ENCODE peak calls at places on chromosomes 3 and 15, in ten cellular contexts. V, F, P, D, Z, G, C, L, T and X are unnamed samples.

GRCh38 chr3:60743631-60744164 is 507.6 kb downstream of the FHIT start:
- DNase-seq in V (no peak), F (no peak), P (no peak), D (peak), Z (no peak), G (no peak), C (peak), L (no peak), T (no peak), X (no peak)

GRCh38 chr3:58157649-58158048 is 53.1 kb downstream of the DNASE1L3 start:
- DNase-seq in V (no peak), F (no peak), P (no peak), D (no peak), Z (no peak), G (no peak), C (no peak), L (no peak), T (no peak), X (no peak)

GRCh38 chr3:135093121-135093520 is 298.1 kb downstream of the EPHB1 start:
- DNase-seq in V (no peak), F (no peak), P (no peak), D (no peak), Z (no peak), G (no peak), C (no peak), L (no peak), T (no peak), X (no peak)

GRCh38 chr3:147712357-147712756 is 303.2 kb downstream of the ZIC1 start:
- DNase-seq in V (no peak), F (no peak), P (no peak), D (no peak), Z (no peak), G (no peak), C (peak), L (no peak), T (no peak), X (peak)

GRCh38 chr3:72175305-72175858 is 390.4 kb upstream of the PROK2 start:
- DNase-seq in V (no peak), F (no peak), P (no peak), D (no peak), Z (no peak), G (no peak), C (no peak), L (no peak), T (no peak), X (no peak)

GRCh38 chr3:124846189-124846588 is 41.0 kb downstream of the ITGB5 start:
- DNase-seq in V (peak), F (no peak), P (no peak), D (no peak), Z (no peak), G (peak), C (peak), L (no peak), T (no peak), X (peak)

GRCh38 chr3:4613366-4613765 is 120.2 kb downstream of the ITPR1 start:
- DNase-seq in V (no peak), F (no peak), P (no peak), D (no peak), Z (no peak), G (no peak), C (no peak), L (no peak), T (no peak), X (no peak)

GRCh38 chr3:183218826-183219225 is 34.2 kb upstream of the B3GNT5 start:
- DNase-seq in V (no peak), F (no peak), P (no peak), D (no peak), Z (no peak), G (no peak), C (no peak), L (no peak), T (no peak), X (no peak)

GRCh38 chr15:65388306-65389080 is 10.7 kb upstream of the IGDCC3 start:
- DNase-seq in V (no peak), F (peak), P (no peak), D (no peak), Z (no peak), G (no peak), C (no peak), L (no peak), T (no peak), X (no peak)

GRCh38 chr3:42745776-42746454 is 27.1 kb downstream of the CCDC13 start:
- DNase-seq in V (no peak), F (no peak), P (no peak), D (no peak), Z (no peak), G (no peak), C (no peak), L (no peak), T (no peak), X (no peak)

GRCh38 chr3:4997946-4998345 is 18.7 kb downstream of the BHLHE40 start:
- DNase-seq in V (no peak), F (no peak), P (no peak), D (no peak), Z (no peak), G (no peak), C (no peak), L (no peak), T (no peak), X (no peak)

GRCh38 chr3:35908366-35909232 is 269.3 kb downstream of the ARPP21 start:
- DNase-seq in V (peak), F (peak), P (peak), D (peak), Z (peak), G (peak), C (peak), L (peak), T (peak), X (peak)

GRCh38 chr15:47377465-47377864 is 339.8 kb upstream of the SEMA6D start:
- DNase-seq in V (no peak), F (no peak), P (no peak), D (no peak), Z (no peak), G (no peak), C (no peak), L (no peak), T (no peak), X (no peak)

GRCh38 chr3:57077630-57078365 is 17.3 kb downstream of the SPATA12 start:
- DNase-seq in V (no peak), F (no peak), P (no peak), D (no peak), Z (no peak), G (no peak), C (no peak), L (no peak), T (no peak), X (no peak)

GRCh38 chr3:134860141-134860540 is 65.1 kb downstream of the EPHB1 start:
- DNase-seq in V (peak), F (no peak), P (no peak), D (no peak), Z (no peak), G (no peak), C (no peak), L (no peak), T (no peak), X (no peak)

GRCh38 chr3:193569119-193569518 is 14.4 kb upstream of the ATP13A4 start:
- DNase-seq in V (no peak), F (no peak), P (no peak), D (no peak), Z (no peak), G (no peak), C (no peak), L (no peak), T (no peak), X (no peak)

GRCh38 chr3:51568978-51569377 is 30.5 kb downstream of the RAD54L2 start:
- DNase-seq in V (no peak), F (no peak), P (no peak), D (no peak), Z (no peak), G (no peak), C (no peak), L (no peak), T (no peak), X (no peak)

GRCh38 chr15:29024681-29025080 is 138.9 kb downstream of the APBA2 start:
- DNase-seq in V (no peak), F (no peak), P (no peak), D (peak), Z (no peak), G (no peak), C (no peak), L (no peak), T (no peak), X (no peak)

GRCh38 chr3:99128205-99128604 is 226.7 kb upstream of the DCBLD2 start:
- DNase-seq in V (no peak), F (no peak), P (no peak), D (no peak), Z (no peak), G (peak), C (peak), L (no peak), T (no peak), X (no peak)

GRCh38 chr3:32202496-32202895 is 36.0 kb upstream of the CMTM8 start:
- DNase-seq in V (no peak), F (no peak), P (no peak), D (no peak), Z (no peak), G (no peak), C (no peak), L (no peak), T (no peak), X (no peak)

GRCh38 chr3:136699271-136699828 is 52.8 kb downstream of the STAG1 start:
- DNase-seq in V (no peak), F (no peak), P (no peak), D (no peak), Z (no peak), G (no peak), C (peak), L (no peak), T (no peak), X (no peak)

GRCh38 chr15:32893412-32893811 is 175.6 kb downstream of the GREM1 start:
- DNase-seq in V (no peak), F (no peak), P (no peak), D (no peak), Z (no peak), G (peak), C (no peak), L (no peak), T (no peak), X (no peak)

GRCh38 chr15:76206325-76206976 is 104.8 kb downstream of the ETFA start:
- DNase-seq in V (peak), F (peak), P (no peak), D (peak), Z (peak), G (no peak), C (peak), L (peak), T (no peak), X (peak)

GRCh38 chr3:134054231-134054630 is 24.5 kb upstream of the SLCO2A1 start:
- DNase-seq in V (no peak), F (no peak), P (no peak), D (no peak), Z (no peak), G (no peak), C (no peak), L (peak), T (no peak), X (no peak)